ENCODE peak calls at places on chromosomes 6 and 20, in four cellular contexts. N, X, A and K are unnamed samples. For H3K9me3, the result is how much of the 10 kb centered on the place peaks cover.

GRCh38 chr6:55918639-55919038 is 43.2 kb upstream of the BMP5 start:
- DNase-seq in N (no peak), X (no peak), A (no peak), K (no peak)

GRCh38 chr20:53004267-53004813 is 32.2 kb downstream of the TSHZ2 start:
- DNase-seq in N (no peak), X (no peak), A (no peak), K (no peak)

GRCh38 chr20:43448748-43449535 is 8.8 kb upstream of the SRSF6 start:
- DNase-seq in N (peak), X (no peak), A (no peak), K (no peak)

GRCh38 chr6:133955582-133956412 is 2.8 kb downstream of the TBPL1 start:
- DNase-seq in N (no peak), X (no peak), A (no peak), K (no peak)

GRCh38 chr6:143529095-143529494 is 17.6 kb upstream of the FUCA2 start:
- DNase-seq in N (no peak), X (no peak), A (no peak), K (no peak)

GRCh38 chr6:56637640-56638039 is 5.0 kb downstream of the DST start:
- DNase-seq in N (no peak), X (no peak), A (no peak), K (peak)

GRCh38 chr6:32149932-32150920 is 1.5 kb downstream of the PRRT1 start:
- DNase-seq in N (no peak), X (no peak), A (no peak), K (no peak)

GRCh38 chr6:11869656-11870340 is 91.2 kb upstream of the ADTRP start:
- DNase-seq in N (no peak), X (peak), A (no peak), K (peak)

GRCh38 chr6:162118706-162119105 is 608.9 kb downstream of the PRKN start:
- DNase-seq in N (no peak), X (no peak), A (no peak), K (no peak)

GRCh38 chr20:4836473-4836872 is 114.8 kb downstream of the PRND start:
- DNase-seq in N (no peak), X (no peak), A (no peak), K (no peak)

GRCh38 chr6:41428995-41429417 is 93.6 kb downstream of the NCR2 start:
- DNase-seq in N (peak), X (no peak), A (peak), K (no peak)

GRCh38 chr6:106716966-106717365 is 87.6 kb downstream of the QRSL1 start:
- DNase-seq in N (no peak), X (no peak), A (no peak), K (no peak)

GRCh38 chr20:63126876-63127699 is 88.8 kb downstream of the YTHDF1 start:
- DNase-seq in N (no peak), X (peak), A (peak), K (no peak)

GRCh38 chr20:11054266-11055025 is 380.6 kb upstream of the JAG1 start:
- DNase-seq in N (no peak), X (no peak), A (no peak), K (no peak)

GRCh38 chr20:31861346-31862156 is 8.8 kb downstream of the DUSP15 start:
- DNase-seq in N (peak), X (peak), A (no peak), K (no peak)

GRCh38 chr20:41121399-41121798 is 15.9 kb upstream of the PLCG1 start:
- DNase-seq in N (no peak), X (no peak), A (no peak), K (no peak)

GRCh38 chr6:32956176-32956575 is 3.3 kb upstream of the HLA-DMA start:
- DNase-seq in N (no peak), X (no peak), A (no peak), K (no peak)

DNA sequence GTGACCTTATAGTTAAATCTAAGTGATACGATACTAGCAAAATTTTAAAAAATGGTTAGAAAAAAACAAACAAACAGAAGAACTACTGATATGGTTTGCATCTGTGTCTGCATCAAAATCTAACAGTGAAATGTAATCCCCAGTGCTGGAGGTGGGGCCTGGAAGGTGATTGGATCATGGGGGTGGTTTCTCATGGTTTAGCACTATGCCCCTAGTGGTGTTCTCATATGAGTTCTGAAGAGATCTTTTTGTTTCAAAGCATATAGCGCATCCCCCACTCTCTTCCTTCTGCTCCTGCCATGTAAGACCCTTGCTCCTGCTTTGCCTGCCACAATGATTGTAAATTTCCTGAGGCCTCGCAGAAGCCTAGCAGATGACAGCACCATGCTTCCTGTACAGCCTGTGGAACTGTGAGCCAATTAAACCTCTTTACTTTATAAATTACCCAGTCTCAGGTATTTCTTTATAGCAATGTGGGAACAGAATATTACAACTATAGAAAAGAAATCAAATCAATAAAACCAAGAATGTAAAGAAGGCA is 5.4 kb downstream of the FBXL4 start:
- DNase-seq in N (no peak), X (no peak), A (no peak), K (no peak)
- H3K9me3 ChIP-seq in N (under half), X (under half), A (under half), K (under half)

GRCh38 chr6:25232478-25232877 is 46.7 kb upstream of the CARMIL1 start:
- DNase-seq in N (no peak), X (no peak), A (no peak), K (no peak)
- H3K9me3 ChIP-seq in N (under half), X (under half), A (under half), K (under half)

GRCh38 chr20:54491443-54491842 is 16.1 kb downstream of the DOK5 start:
- DNase-seq in N (no peak), X (no peak), A (no peak), K (no peak)

GRCh38 chr20:54486583-54486982 is 11.2 kb downstream of the DOK5 start:
- DNase-seq in N (no peak), X (no peak), A (no peak), K (no peak)

GRCh38 chr20:54488442-54488841 is 13.0 kb downstream of the DOK5 start:
- DNase-seq in N (no peak), X (no peak), A (no peak), K (no peak)
- H3K9me3 ChIP-seq in N (under half), X (under half), A (under half), K (under half)

DNA sequence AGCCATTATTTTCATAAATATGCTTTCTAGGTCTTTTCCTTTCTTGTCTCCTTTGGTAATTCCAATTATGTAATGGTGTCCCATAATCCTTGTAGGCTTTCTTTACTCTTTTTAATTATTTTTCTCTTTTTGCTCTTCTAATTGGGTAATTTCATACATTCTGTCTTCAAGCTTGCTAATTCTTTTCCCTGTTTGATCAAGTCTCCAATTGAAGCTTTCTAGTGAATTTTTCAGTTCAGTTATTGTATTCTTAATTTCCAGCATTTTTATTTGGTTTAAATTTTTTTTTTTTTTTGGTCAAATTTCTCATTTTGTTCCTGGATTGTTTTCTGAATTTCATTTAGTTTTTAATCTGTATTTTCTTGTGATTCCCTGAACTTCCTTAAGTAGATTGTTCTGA is 74.9 kb upstream of the UST start:
- DNase-seq in N (no peak), X (no peak), A (no peak), K (no peak)
- H3K9me3 ChIP-seq in N (under half), X (under half), A (under half), K (under half)

DNA sequence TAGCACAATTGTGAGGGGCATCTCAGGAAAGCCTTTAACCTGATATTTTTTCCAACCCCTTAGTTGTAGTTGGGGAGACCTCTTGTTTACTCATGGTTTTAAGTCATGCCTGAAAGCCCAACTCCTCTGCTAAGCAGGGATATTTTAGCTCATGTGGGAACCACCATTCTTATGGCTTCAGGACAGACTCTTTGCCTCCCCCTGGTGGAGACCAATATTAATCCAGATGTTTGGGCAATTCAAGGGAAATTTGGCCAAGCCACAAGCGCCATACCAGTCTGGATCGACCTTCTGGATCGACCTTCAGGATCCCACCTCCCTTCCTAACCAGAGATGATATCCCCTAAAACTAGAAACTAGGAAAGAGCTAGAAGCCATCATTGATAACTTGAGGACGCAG is 211.2 kb downstream of the C6orf118 start:
- DNase-seq in N (no peak), X (no peak), A (no peak), K (no peak)
- H3K9me3 ChIP-seq in N (under half), X (under half), A (under half), K (under half)

GRCh38 chr6:76026101-76026500 is 46.4 kb downstream of the IMPG1 start:
- DNase-seq in N (no peak), X (no peak), A (no peak), K (no peak)
- H3K9me3 ChIP-seq in N (under half), X (under half), A (under half), K (under half)

GRCh38 chr6:19369770-19370169 is 467.4 kb upstream of the ID4 start:
- DNase-seq in N (no peak), X (no peak), A (no peak), K (no peak)

GRCh38 chr6:19368511-19368910 is 468.7 kb upstream of the ID4 start:
- DNase-seq in N (no peak), X (no peak), A (no peak), K (no peak)
- H3K9me3 ChIP-seq in N (under half), X (under half), A (under half), K (under half)

DNA sequence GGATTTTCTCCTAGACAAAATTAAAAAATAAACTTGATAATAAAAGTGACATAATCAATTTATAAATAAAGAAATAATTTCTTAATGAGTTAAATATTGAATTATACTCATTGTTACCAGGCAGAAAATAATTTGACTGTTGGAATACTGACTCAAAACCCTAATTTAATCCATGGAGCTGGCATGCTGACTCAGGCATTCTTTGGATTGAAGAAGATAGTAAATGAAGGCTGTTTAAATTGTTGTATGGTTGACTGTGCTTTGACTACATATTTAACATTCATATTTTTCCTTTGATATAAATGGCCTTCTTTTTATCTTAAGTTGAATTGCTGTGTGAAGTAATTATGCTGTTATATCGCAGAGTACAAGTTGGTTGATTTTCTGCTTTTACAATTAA is 11.7 kb downstream of the MANEA start:
- DNase-seq in N (no peak), X (no peak), A (no peak), K (no peak)
- H3K9me3 ChIP-seq in N (under half), X (under half), A (under half), K (under half)

DNA sequence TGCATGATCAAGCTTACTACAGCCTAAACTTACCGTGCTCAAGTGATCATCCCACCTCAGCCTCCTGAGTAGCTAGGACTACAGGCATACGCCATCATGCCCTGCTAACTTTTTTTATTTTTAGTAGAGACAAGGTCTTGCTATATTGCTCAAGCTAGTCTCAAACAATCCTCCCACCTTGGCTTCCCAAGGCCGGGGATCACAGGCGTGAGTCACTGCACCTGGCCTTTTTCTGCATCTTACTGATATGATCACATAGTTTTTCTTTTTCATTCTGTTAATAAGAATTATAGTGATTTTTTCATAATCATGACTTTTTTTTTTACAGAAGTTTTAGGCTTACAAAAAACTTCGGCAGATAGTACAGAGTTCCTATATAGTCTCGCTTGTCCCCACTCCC is 93.2 kb downstream of the KIF13A start:
- DNase-seq in N (no peak), X (no peak), A (no peak), K (no peak)
- H3K9me3 ChIP-seq in N (under half), X (under half), A (under half), K (under half)